ENCODE peak calls at places on chromosomes 2 and 18, in four cellular contexts. A, I, Z and X are unnamed samples.

GRCh38 chr18:61606068-61606660 is 272.9 kb downstream of the CDH20 start:
- DNase-seq in Z (peak; percentile 51), I (peak; percentile 70), A (no peak), X (peak; percentile 60)

GRCh38 chr2:167110345-167110744 is 222.1 kb downstream of the XIRP2 start:
- DNase-seq in Z (no peak), I (no peak), A (no peak), X (no peak)

GRCh38 chr2:134601266-134601665 is 117.5 kb downstream of the TMEM163 start:
- DNase-seq in Z (no peak), A (no peak), I (no peak), X (no peak)

GRCh38 chr18:76980663-76981387 is 151.8 kb downstream of the MBP start:
- DNase-seq in I (no peak), A (no peak), Z (no peak), X (no peak)

GRCh38 chr2:58237741-58238140 is 3.4 kb downstream of the FANCL start:
- DNase-seq in Z (no peak), A (no peak), I (no peak), X (no peak)

GRCh38 chr18:28267878-28268625 is 91.1 kb upstream of the CDH2 start:
- DNase-seq in Z (peak; percentile 62), I (no peak), A (no peak), X (peak; percentile 49)

GRCh38 chr2:181354626-181355025 is 102.6 kb upstream of the ITGA4 start:
- DNase-seq in I (no peak), Z (peak; percentile 76), A (no peak), X (peak; percentile 78)

GRCh38 chr2:116696223-116696622 is 1118.3 kb upstream of the DDX18 start:
- DNase-seq in A (no peak), I (no peak), Z (peak; percentile 3), X (no peak)

GRCh38 chr2:185145316-185146121 is 547.2 kb downstream of the ZNF804A start:
- DNase-seq in Z (no peak), I (no peak), A (no peak), X (no peak)

GRCh38 chr2:238942941-238943715 is 95.2 kb downstream of the TWIST2 start:
- DNase-seq in A (no peak), Z (peak; percentile 31), I (peak; percentile 22), X (peak; percentile 53)

GRCh38 chr2:37652199-37652640 is 19.2 kb downstream of the CDC42EP3 start:
- DNase-seq in A (no peak), Z (peak; percentile 93), I (no peak), X (peak; percentile 98)

GRCh38 chr2:74877781-74878433 is 44.0 kb downstream of the HK2 start:
- DNase-seq in I (no peak), A (no peak), Z (no peak), X (no peak)

GRCh38 chr2:203909192-203909945 is 27.2 kb upstream of the ICOS start:
- DNase-seq in I (no peak), Z (peak; percentile 78), A (no peak), X (peak; percentile 87)

GRCh38 chr2:203908344-203909185 is 28.0 kb upstream of the ICOS start:
- DNase-seq in A (no peak), Z (no peak), I (no peak), X (no peak)

GRCh38 chr2:203913947-203914346 is 22.6 kb upstream of the ICOS start:
- DNase-seq in A (no peak), I (no peak), Z (no peak), X (no peak)

GRCh38 chr2:203905661-203906060 is 30.9 kb upstream of the ICOS start:
- DNase-seq in Z (no peak), A (no peak), I (no peak), X (no peak)

GRCh38 chr2:203909946-203910476 is 26.6 kb upstream of the ICOS start:
- DNase-seq in Z (no peak), A (no peak), I (no peak), X (no peak)
- TF ChIP-seq CTCF in Z (no peak), A (no peak), I (no peak), X (no peak)

DNA sequence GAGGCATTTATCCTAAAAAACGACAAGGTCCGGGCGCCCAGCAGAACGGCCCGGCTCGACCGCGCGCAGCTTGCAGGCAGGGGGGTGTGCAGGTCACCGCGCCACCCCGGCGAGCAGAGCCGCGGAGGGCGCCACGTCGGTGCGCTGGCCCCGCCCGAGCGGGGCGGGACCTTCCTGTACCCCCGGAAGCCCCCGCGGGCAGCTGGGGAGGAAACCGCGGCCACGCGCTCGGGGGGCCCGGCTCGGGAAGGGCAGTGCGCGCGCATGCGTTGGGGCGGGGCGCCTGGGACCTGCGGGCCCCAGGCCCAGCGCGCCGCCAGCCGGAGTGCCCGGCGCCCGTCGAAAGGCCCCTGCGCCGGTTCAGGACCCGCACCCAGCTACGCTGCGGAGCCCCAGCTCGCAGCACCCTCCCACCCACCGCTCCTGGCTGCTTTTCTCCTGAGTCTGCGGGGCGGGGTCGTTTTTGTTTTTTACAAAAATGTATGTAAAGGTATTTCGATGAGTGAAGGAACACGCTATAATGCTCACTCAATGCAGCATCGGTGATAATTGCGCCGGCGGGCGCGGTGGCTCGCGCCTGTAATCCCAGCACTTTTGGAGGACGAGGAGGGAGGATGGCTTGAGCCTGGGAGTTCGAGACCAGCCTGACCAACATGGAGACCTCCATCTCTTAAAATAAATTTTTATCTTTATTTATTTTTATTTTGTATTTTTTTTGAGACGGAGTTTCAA is 47.7 kb upstream of the POMC start:
- DNase-seq in A (no peak), Z (peak; percentile 39), I (peak; percentile 80), X (peak; percentile 51)
- H3K4me3 ChIP-seq in A (peak overlapping the region; percentile 79), Z (peak overlapping the region; percentile 39), I (peak overlapping the region; percentile 59), X (peak overlapping the region; percentile 49)

DNA sequence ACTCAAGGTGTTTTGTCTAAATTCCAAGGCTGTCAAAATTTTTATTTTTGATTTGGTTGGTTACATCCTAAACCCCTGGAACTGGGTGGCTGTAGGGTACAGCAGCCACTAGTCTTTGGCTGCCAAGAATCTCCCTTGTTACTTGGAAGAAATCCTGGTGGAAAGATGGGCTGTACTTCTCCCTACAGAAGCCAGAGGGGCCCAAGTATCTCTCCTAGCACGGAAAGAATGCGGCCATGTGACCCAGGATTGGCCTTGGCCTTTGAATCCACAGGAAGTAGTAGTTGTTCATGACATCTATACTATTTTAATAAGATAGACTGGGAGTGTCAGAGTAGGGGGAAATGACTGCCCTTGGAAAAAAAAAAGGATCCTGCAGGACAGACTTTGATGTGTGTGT is 54.4 kb upstream of the MYO3B start:
- DNase-seq in Z (peak; percentile 3), A (no peak), I (no peak), X (no peak)
- TF ChIP-seq CTCF in Z (peak; percentile 0), A (no peak), I (no peak), X (no peak)

DNA sequence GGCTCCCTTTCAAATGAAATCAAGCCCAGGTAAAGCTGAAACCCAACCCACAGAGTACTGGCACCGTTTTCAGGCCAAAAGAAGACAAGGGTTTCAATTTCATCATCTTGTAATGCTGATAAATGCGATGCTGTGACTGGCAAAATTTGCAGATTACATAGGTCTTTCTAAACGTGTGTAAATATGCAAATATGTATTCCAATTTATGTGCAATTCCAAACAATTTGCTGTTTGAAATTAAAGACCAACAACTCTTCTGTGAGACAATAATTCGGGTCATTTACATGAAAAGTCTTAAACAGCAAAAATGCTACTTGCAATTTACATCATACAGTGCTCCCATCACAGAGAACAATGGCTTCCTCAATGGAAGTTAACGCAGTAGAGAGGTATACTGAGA is 2.8 kb upstream of the ZNF532 start:
- DNase-seq in A (no peak), Z (no peak), I (no peak), X (no peak)
- H3K4me3 ChIP-seq in A (no peak overlapping the region), Z (no peak overlapping the region), I (no peak overlapping the region), X (no peak overlapping the region)

GRCh38 chr2:240248981-240249422 is 108.5 kb upstream of the OTOS start:
- DNase-seq in A (no peak), Z (no peak), I (peak; percentile 42), X (no peak)
- TF ChIP-seq CTCF in A (no peak), Z (no peak), I (no peak), X (no peak)

GRCh38 chr2:85600235-85600575 is 2.3 kb downstream of the TMEM150A start:
- DNase-seq in I (no peak), Z (no peak), A (no peak), X (no peak)

GRCh38 chr2:85602476-85603234 is at the start of gene TMEM150A:
- DNase-seq in I (peak; percentile 96), Z (peak; percentile 92), A (peak; percentile 83), X (peak; percentile 94)

GRCh38 chr2:85599468-85600234 is 2.8 kb downstream of the TMEM150A start:
- DNase-seq in A (no peak), I (no peak), Z (no peak), X (no peak)

GRCh38 chr2:85601771-85602475 is 575 bp downstream of the TMEM150A start:
- DNase-seq in I (peak; percentile 86), Z (peak; percentile 37), A (no peak), X (peak; percentile 36)

DNA sequence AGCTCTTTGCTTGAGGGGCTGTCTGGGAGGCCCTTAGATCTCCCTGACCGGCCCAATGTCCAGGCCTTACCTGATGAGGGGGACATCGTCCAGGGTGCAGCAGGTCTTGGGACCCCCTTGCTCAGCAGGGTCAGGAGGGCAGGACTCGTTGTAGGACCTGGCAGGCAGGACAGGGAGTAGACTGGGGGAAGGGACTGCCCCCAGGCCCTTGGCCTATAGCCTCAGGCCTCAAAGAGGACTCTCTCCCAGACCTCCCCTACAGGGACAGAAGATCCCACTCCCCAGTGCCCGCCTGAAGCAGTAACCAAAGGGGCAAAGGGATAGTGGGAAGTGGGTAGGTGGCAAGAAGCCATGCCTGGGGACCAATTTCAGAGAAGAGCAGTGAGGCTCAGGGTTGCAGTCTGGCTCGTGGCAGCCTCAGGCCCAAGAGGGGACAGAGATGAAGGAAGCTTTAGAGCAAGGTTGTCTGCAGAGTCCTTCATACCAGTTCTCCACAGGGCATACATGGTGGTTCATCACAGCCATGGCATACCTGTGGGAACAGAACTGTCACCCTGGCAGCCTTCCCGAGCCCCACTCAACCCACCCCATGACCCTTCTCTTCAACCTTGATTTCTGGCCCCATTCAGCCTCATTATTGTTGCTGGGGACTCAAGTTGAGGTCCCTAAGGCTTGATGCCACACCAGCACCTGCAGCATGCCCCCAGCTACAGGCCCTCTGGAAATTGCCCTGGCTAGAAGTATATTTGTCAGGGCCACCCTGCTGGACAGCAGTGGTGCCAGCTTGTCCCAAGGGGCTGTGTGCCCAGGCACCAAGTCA is 1.3 kb downstream of the TMEM150A start:
- DNase-seq in A (no peak), Z (no peak), I (no peak), X (no peak)
- H3K4me3 ChIP-seq in A (peak overlapping the region; percentile 80), Z (peak overlapping the region; percentile 80), I (peak overlapping the region; percentile 79), X (peak overlapping the region; percentile 91)